ENCODE peak calls at places on chromosomes 12 and 14, in seven cellular contexts. J, L, Y, S, C, V and G are unnamed samples.

GRCh38 chr14:103628221-103628683 is 759 bp upstream of the KLC1 start:
- DNase-seq in C (peak), L (peak), J (peak), Y (peak), S (peak), V (peak), G (peak)

GRCh38 chr14:22836301-22837058 is at the start of gene MMP14:
- DNase-seq in V (peak), Y (peak), L (no peak), C (peak), J (peak), S (peak), G (no peak)

GRCh38 chr12:119115296-119115905 is 63.3 kb upstream of the HSPB8 start:
- DNase-seq in C (no peak), V (peak), L (no peak), Y (no peak), S (peak), J (no peak), G (peak)

GRCh38 chr14:103696027-103696402 is 19.2 kb downstream of the XRCC3 start:
- DNase-seq in C (peak), L (no peak), S (no peak), V (no peak), J (peak), Y (no peak), G (no peak)

GRCh38 chr12:103956515-103957027 is 9.1 kb upstream of the TDG start:
- DNase-seq in C (no peak), S (no peak), J (no peak), V (peak), L (no peak), Y (no peak), G (peak)

GRCh38 chr12:45291518-45291917 is 75.6 kb downstream of the ANO6 start:
- DNase-seq in Y (no peak), J (no peak), S (no peak), C (no peak), L (no peak), V (no peak), G (no peak)

GRCh38 chr12:13195244-13195643 is 1.3 kb upstream of the EMP1 start:
- DNase-seq in V (no peak), L (no peak), Y (no peak), S (peak), J (no peak), C (no peak), G (no peak)

GRCh38 chr12:95966287-95966870 is 23.2 kb downstream of the AMDHD1 start:
- DNase-seq in C (no peak), J (no peak), V (no peak), S (no peak), Y (no peak), L (no peak), G (no peak)

GRCh38 chr14:89171168-89171567 is 245.9 kb downstream of the FOXN3 start:
- DNase-seq in S (no peak), L (no peak), C (no peak), Y (no peak), J (no peak), V (no peak), G (no peak)

GRCh38 chr14:99716091-99716849 is 32.2 kb downstream of the CYP46A1 start:
- DNase-seq in V (no peak), L (peak), C (no peak), J (no peak), Y (peak), S (no peak), G (no peak)

GRCh38 chr12:45989857-45990467 is 412 bp downstream of the SCAF11 start:
- DNase-seq in J (peak), C (peak), S (peak), Y (peak), V (no peak), L (peak), G (peak)

GRCh38 chr14:103749860-103750259 is 34.2 kb downstream of the ZFYVE21 start:
- DNase-seq in J (no peak), S (no peak), V (no peak), L (no peak), C (no peak), Y (no peak), G (no peak)

GRCh38 chr12:1611775-1612174 is 17.3 kb upstream of the WNT5B start:
- DNase-seq in S (peak), J (no peak), C (no peak), L (no peak), V (no peak), Y (no peak), G (no peak)

GRCh38 chr12:54371328-54372112 is 7.2 kb upstream of the GPR84 start:
- DNase-seq in V (peak), Y (peak), S (no peak), C (peak), J (no peak), L (no peak), G (no peak)

GRCh38 chr12:31393004-31393550 is 67.1 kb upstream of the SINHCAF start:
- DNase-seq in S (no peak), V (no peak), C (no peak), J (no peak), Y (no peak), L (no peak), G (no peak)

GRCh38 chr14:60904381-60904780 is 76.5 kb downstream of the TRMT5 start:
- DNase-seq in S (no peak), Y (no peak), V (no peak), J (no peak), L (no peak), C (no peak), G (no peak)

DNA sequence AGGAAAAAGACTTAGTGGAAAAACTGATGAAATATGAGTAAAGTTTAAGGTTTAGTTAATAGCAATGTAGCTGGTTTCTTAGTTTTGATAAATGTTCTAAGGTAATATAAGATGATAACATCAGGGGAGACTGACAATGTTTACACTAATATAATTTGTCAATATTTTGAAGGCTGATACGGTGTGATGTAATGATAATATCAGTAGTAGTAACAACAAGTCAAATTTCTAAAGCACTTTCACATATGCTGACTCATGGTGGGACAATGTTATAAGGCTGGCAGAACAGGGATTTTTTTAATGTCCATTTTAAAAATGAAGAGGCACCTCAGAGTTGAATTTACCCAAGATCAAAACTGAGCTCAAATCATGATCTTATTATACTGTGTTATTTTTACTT is 2.5 kb upstream of the FLRT2 start:
- DNase-seq in V (no peak), Y (no peak), L (no peak), C (no peak), S (peak), J (no peak), G (no peak)
- H3K4me3 ChIP-seq in V (no peak), Y (no peak), L (no peak), C (no peak), S (no peak), J (no peak), G (no peak)

GRCh38 chr12:55830601-55831406 is 1.4 kb upstream of the DNAJC14 start:
- DNase-seq in V (peak), J (peak), L (peak), S (peak), Y (peak), C (peak), G (peak)

GRCh38 chr12:55831407-55831880 is 2.1 kb upstream of the DNAJC14 start:
- DNase-seq in J (no peak), L (no peak), S (peak), C (no peak), Y (no peak), V (no peak), G (no peak)

GRCh38 chr12:55829967-55830600 is 697 bp upstream of the DNAJC14 start:
- DNase-seq in S (no peak), V (no peak), Y (no peak), C (peak), L (peak), J (peak), G (peak)

GRCh38 chr12:55827806-55828205 is 1.6 kb downstream of the DNAJC14 start:
- DNase-seq in C (no peak), Y (no peak), V (no peak), L (no peak), J (no peak), S (no peak), G (no peak)

GRCh38 chr12:55828357-55828756 is 1.0 kb downstream of the DNAJC14 start:
- DNase-seq in J (no peak), V (no peak), C (no peak), L (no peak), Y (no peak), S (no peak), G (no peak)
- H3K4me3 ChIP-seq in J (no peak), V (no peak), C (peak), L (no peak), Y (peak), S (no peak), G (peak)

DNA sequence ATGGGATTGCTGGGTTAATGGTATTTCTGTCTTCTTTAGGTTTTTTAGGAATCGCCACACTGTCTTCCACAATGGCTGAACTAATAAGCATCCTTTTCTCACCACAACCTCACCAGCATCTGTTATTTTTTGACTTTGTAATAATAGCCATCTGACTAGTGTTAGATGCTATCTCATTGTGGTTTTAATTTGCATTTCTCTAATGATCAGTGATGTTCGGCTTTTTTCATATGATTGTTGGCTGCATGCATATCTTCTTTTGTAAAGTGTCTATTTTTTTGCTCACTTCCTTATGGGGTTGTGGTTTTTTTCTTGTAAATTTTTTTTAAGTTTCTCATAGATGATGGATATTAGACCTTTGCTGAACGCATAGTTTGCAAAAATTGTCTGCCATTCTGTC is 377.9 kb downstream of the GALC start:
- DNase-seq in Y (no peak), L (no peak), S (no peak), J (no peak), V (no peak), C (no peak), G (no peak)
- H3K4me3 ChIP-seq in Y (no peak), L (no peak), S (no peak), J (no peak), V (no peak), C (no peak), G (no peak)

GRCh38 chr12:89376844-89377243 is 24.5 kb upstream of the DUSP6 start:
- DNase-seq in J (no peak), V (no peak), L (no peak), Y (no peak), C (no peak), S (no peak), G (no peak)

GRCh38 chr12:89376202-89376529 is 23.9 kb upstream of the DUSP6 start:
- DNase-seq in C (no peak), V (no peak), S (no peak), L (no peak), Y (no peak), J (no peak), G (no peak)

GRCh38 chr12:89370850-89371249 is 18.5 kb upstream of the DUSP6 start:
- DNase-seq in V (no peak), L (no peak), S (peak), C (no peak), Y (no peak), J (no peak), G (no peak)

GRCh38 chr12:89372584-89373370 is 20.5 kb upstream of the DUSP6 start:
- DNase-seq in Y (no peak), C (no peak), J (no peak), S (no peak), L (no peak), V (no peak), G (no peak)

GRCh38 chr12:89373772-89374572 is 21.7 kb upstream of the DUSP6 start:
- DNase-seq in S (peak), V (peak), Y (no peak), J (no peak), C (no peak), L (no peak), G (no peak)
- H3K4me3 ChIP-seq in S (no peak), V (no peak), Y (no peak), J (no peak), C (no peak), L (no peak), G (no peak)

GRCh38 chr12:108664338-108665258 is 30.9 kb upstream of the SELPLG start:
- DNase-seq in J (peak), S (peak), C (peak), Y (peak), L (peak), V (peak), G (peak)
- H3K4me3 ChIP-seq in J (no peak), S (no peak), C (no peak), Y (no peak), L (no peak), V (no peak), G (no peak)

DNA sequence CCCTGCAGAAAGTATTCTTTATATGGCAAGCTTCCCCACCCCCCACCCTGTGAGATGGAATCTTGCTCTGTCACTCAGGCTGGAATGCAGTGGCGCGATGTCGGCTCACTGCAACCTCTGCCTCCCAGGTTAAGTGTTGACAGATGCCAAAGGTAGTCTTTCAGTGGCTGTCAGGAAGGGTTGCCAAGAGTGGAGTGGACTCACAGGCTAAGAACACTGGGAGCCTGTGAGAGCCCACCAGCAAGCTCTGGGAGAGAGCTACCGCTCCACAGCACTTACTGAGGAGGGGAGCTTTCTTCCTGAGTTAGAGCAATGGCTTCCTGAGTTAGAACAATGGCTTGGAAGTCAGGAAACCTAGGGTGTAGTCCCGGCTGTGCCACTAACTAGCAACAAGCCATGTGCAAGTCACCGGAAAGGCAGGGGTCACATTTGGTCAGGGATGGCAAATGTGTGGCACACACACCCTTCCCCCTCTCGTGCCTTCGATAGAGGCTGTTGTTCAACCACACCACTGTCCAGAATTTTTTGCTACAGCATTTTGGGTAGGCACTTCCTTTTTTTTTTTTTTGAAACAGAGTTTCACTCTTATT is 2.6 kb downstream of the RNASE1 start:
- DNase-seq in J (peak), V (peak), Y (peak), C (peak), S (no peak), L (no peak), G (no peak)
- H3K4me3 ChIP-seq in J (no peak), V (no peak), Y (peak), C (peak), S (no peak), L (no peak), G (no peak)

GRCh38 chr14:76727403-76727802 is 33.9 kb upstream of the VASH1 start:
- DNase-seq in Y (no peak), S (no peak), L (no peak), V (no peak), J (no peak), C (no peak), G (no peak)

GRCh38 chr14:76729195-76729594 is 32.1 kb upstream of the VASH1 start:
- DNase-seq in J (no peak), Y (no peak), S (no peak), V (no peak), C (no peak), L (no peak), G (no peak)

GRCh38 chr14:76729953-76730505 is 31.2 kb upstream of the VASH1 start:
- DNase-seq in L (no peak), V (no peak), Y (no peak), C (no peak), S (no peak), J (no peak), G (no peak)

GRCh38 chr14:76724827-76725550 is 36.3 kb upstream of the VASH1 start:
- DNase-seq in L (no peak), C (no peak), Y (no peak), S (no peak), V (no peak), J (no peak), G (no peak)

GRCh38 chr14:76726551-76726961 is 34.7 kb upstream of the VASH1 start:
- DNase-seq in V (no peak), J (no peak), S (no peak), C (peak), L (no peak), Y (no peak), G (no peak)
- H3K4me3 ChIP-seq in V (no peak), J (no peak), S (no peak), C (peak), L (no peak), Y (peak), G (no peak)

DNA sequence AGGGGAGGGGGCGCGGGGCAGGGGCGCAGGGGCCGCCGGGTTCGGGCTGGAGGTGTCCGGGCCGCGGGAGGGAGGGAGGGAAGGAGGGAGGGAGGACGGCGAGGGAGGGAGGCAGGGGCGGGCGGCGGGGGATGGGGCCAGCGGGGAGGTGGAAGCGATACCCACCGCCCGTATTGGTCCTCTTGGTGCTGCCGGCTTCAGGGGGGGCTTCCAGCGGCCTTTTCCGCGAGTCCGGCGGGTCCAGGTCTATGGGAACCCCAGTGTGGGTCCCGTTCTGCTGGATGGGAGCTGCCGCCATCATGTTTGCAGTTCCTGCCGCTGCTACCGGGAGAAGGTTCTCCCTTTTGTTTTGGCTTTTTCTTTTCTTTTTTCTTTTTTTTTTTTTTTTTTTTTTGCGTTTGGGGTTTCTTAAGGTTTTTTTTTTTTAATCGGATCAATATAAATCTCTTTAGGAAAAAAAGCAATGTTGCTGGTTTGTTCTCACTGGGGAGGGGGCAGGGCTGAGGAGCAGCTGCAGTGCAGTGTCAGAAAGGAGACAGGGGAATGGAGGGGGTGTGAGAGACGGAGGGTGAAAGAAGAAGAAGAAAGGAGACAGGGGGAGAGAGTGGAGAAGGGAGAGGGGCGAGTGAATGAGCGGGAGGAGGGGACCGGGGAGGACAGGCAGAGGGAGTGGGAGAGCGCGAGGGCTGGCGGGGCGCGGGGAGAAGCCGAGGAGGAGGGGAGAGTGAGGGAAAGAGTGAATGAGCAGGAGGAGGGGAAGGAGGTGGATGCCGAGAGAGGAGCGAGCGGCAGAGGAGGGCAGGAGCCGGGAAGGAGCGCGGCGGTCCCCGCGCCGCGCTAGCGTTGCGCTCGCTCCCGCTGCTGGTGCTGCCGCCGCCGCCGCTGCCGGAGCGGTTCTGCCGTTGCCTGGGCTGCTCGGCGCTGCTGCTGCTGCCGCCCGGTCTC is at the start of gene NOVA1:
- DNase-seq in Y (no peak), L (no peak), S (peak), V (peak), C (peak), J (no peak), G (peak)
- H3K4me3 ChIP-seq in Y (peak), L (no peak), S (peak), V (peak), C (peak), J (peak), G (peak)

DNA sequence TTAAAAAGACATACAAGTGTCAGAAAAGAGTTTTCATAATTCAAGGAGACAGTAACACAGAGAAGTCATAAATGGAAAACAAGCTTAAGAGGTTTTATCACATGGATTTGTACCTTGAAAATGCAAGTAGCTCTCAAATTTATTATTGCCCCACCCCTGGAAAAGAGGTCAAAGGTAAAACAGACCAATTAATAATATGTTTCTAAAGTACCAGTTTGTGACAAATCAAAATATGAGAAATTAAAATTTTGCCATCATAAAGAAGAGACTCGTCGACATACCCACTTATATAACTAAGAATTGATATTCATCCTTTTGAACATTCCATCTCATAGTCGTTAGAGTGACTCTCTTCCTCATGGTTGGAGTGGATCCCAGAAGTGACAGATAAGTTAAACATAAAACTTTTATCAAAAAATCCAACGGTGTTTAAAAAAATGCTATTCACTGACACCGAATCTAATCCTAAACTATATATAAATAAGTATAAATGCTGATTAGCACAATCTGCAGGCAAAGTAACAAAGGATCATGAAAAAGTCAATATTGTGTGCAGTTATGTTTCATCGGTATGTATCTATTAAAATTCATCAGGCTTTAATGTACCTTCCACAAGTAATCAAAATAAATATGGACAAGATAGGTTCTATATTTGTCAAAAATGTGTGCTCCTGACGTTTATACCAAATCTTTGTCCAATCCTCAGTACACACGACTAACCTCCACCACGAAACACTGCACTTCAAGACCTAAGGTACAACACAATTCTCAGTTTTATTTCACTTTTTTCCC is 2.3 kb downstream of the CORO1C start:
- DNase-seq in J (no peak), C (no peak), L (no peak), Y (no peak), S (no peak), V (no peak), G (no peak)
- H3K4me3 ChIP-seq in J (peak), C (peak), L (no peak), Y (peak), S (no peak), V (no peak), G (peak)

GRCh38 chr14:29926228-29926627 is 1.4 kb downstream of the PRKD1 start:
- DNase-seq in C (no peak), Y (no peak), J (no peak), S (no peak), L (no peak), V (no peak), G (no peak)
- H3K4me3 ChIP-seq in C (peak), Y (peak), J (peak), S (peak), L (no peak), V (peak), G (peak)